ENCODE peak calls at places on chromosome 12, in eight cellular contexts. R, W, C, U, A, Q, P and S are unnamed samples.
A peak's percentile ranks its signal among the peaks of the same experiment; 100 is the strongest.

GRCh38 chr12:32993404-32993803 is 96.8 kb upstream of the PKP2 start:
- DNase-seq in R (no peak), W (no peak), C (no peak), U (no peak), A (no peak), Q (no peak), P (no peak), S (no peak)

GRCh38 chr12:121697093-121697698 is 15.4 kb upstream of the TMEM120B start:
- DNase-seq in R (peak; percentile 47), W (peak; percentile 70), C (peak; percentile 53), U (no peak), A (peak; percentile 39), Q (peak; percentile 62), P (no peak), S (no peak)

GRCh38 chr12:70982991-70983390 is 62.5 kb upstream of the PTPRR start:
- DNase-seq in R (no peak), W (no peak), C (no peak), U (no peak), A (no peak), Q (no peak), P (no peak), S (no peak)

GRCh38 chr12:79546461-79547043 is 144.2 kb downstream of the PAWR start:
- DNase-seq in R (no peak), W (peak; percentile 56), C (no peak), U (no peak), A (no peak), Q (no peak), P (no peak), S (no peak)

GRCh38 chr12:1660304-1661187 is 30.3 kb upstream of the ADIPOR2 start:
- DNase-seq in R (no peak), W (peak; percentile 22), C (peak; percentile 55), U (no peak), A (no peak), Q (peak; percentile 33), P (no peak), S (no peak)

GRCh38 chr12:70427611-70428010 is 61.5 kb downstream of the KCNMB4 start:
- DNase-seq in R (no peak), W (no peak), C (no peak), U (no peak), A (no peak), Q (no peak), P (no peak), S (no peak)

GRCh38 chr12:125371023-125371422 is 305.8 kb downstream of the AACS start:
- DNase-seq in R (no peak), W (no peak), C (no peak), U (no peak), A (no peak), Q (no peak), P (no peak), S (no peak)

GRCh38 chr12:102675672-102676071 is 195.3 kb upstream of the IGF1 start:
- DNase-seq in R (no peak), W (no peak), C (no peak), U (no peak), A (no peak), Q (no peak), P (no peak), S (no peak)

GRCh38 chr12:11953523-11953922 is 117.2 kb upstream of the BCL2L14 start:
- DNase-seq in R (no peak), W (no peak), C (no peak), U (no peak), A (no peak), Q (no peak), P (no peak), S (no peak)

GRCh38 chr12:49032679-49033447 is 14.3 kb upstream of the PRKAG1 start:
- DNase-seq in R (no peak), W (no peak), C (no peak), U (no peak), A (no peak), Q (no peak), P (no peak), S (no peak)

GRCh38 chr12:51832708-51833107 is 15.8 kb downstream of the FIGNL2 start:
- DNase-seq in R (no peak), W (no peak), C (no peak), U (no peak), A (no peak), Q (peak; percentile 60), P (no peak), S (no peak)

DNA sequence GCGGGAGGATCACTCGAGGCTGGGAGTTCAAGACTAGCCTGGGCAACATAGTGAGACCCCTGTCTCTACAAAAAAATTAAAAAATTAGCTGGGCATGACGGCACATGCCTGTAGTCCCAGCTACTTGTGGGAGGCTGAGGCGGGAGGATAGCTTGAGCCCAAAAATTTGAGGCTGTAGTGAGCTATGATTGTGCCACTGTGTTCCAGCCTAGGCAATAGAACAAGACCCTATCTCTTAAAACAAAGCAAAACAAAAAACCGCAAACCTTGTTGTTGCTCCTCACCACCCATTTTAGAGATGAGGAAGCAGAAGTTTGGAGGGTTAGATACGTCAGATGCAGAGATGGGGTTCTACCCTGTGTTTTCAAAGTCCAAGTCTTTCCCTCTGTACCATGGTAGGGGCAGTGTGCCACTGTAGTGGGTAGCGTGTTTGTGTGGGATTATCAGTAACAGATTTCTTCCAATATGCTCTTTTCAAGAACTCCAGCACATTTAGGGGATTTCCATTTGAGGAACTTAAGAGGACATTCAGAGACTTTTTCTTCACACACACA is 186.4 kb downstream of the CHST11 start:
- DNase-seq in R (no peak), W (no peak), C (no peak), U (no peak), A (no peak), Q (no peak), P (peak; percentile 65), S (no peak)
- TF ChIP-seq MAX in R (no peak), W (no peak), C (no peak), U (no peak), A (no peak), Q (no peak), P (no peak), S (no peak)

DNA sequence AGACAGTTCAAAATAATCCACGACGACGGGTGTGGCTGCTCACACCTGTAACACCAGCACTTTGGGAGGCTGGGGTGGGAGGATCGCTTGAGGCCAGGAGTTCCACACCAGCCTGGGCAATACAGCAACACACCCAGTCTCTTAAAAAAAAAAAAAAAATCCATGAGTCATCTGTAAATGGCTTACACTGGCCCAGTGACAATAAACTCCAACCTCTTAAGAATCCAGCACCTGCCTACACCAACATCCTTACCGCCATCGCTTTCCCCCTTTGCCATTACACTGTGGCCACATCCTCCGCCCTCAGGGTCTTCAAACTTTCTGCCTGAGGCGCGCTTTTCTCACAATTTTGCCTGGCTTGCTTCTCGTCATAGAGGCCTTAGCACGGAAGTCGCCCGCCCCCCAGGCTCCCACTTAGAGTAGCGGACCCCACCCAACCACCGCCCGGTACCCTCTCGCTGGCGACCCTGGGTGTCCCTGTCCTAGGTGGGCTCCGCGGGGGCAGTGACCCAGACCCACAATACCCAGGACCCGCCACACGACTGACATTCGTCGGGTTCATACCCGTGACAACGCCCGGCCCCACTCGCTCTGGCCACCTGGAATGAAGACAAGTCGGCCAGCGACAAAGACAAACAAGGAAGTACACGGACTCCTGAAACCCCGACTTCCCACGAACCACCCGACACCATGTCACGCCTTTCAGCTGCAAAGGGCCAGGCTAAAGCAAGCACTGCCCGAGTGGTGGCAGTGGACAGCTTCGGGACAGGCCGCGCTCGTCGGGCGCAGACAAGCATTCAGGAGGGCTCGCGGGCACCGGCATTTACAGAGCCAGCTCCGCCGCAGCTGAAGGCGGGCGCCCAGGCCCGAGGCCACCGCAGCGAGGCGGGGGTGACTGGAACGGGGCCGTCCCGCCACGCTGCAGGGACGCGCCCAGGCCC is 636 bp downstream of the GOLGA3 start:
- DNase-seq in R (no peak), W (peak; percentile 65), C (peak; percentile 28), U (no peak), A (no peak), Q (peak; percentile 69), P (no peak), S (no peak)
- TF ChIP-seq MAX in R (no peak), W (no peak), C (no peak), U (no peak), A (no peak), Q (no peak), P (no peak), S (no peak)

GRCh38 chr12:105330283-105330937 is at the start of gene C12orf75:
- DNase-seq in R (peak; percentile 54), W (peak; percentile 84), C (peak; percentile 67), U (peak; percentile 91), A (peak; percentile 85), Q (peak; percentile 71), P (peak; percentile 77), S (peak; percentile 92)
- TF ChIP-seq MAX in R (peak; percentile 21), W (peak; percentile 46), C (peak; percentile 80), U (no peak), A (no peak), Q (no peak), P (no peak), S (peak; percentile 20)

GRCh38 chr12:111570090-111570961 is 28.8 kb downstream of the ATXN2 start:
- DNase-seq in R (peak; percentile 70), W (peak; percentile 74), C (no peak), U (no peak), A (peak; percentile 19), Q (peak; percentile 69), P (no peak), S (no peak)
- TF ChIP-seq MAX in R (peak; percentile 58), W (no peak), C (no peak), U (no peak), A (no peak), Q (no peak), P (no peak), S (no peak)

DNA sequence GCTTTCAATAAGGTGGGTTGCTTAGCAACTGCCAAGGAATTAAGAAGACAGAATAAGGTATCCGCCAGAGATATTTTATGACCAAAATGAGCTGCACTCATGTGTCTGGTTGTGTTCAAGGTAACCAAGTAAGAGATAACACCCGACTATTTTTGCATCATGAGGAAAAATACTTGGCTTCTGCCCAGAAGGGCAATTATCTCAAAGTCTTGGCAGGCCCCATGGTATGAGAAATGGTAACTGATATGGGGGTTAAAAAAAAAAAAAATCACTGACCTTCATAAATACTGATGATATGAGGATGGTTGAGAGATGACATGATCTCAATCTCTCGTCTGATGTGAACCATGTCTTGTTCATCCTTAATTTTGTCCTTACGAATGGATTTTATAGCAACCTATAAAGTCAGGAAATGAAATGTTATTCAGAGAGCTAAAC is 32.6 kb downstream of the NUAK1 start:
- DNase-seq in R (no peak), W (peak; percentile 49), C (no peak), U (no peak), A (no peak), Q (no peak), P (no peak), S (no peak)
- TF ChIP-seq MAX in R (no peak), W (no peak), C (no peak), U (no peak), A (no peak), Q (no peak), P (no peak), S (no peak)